ENCODE peak calls at places on chromosomes 11 and 22, in four cellular contexts. A is endodermal cell, E is IMR-90, S is BE2C. N is an unnamed sample. For H3K4me1, the result is how much of the 10 kb centered on the place peaks cover.

GRCh38 chr11:66070604-66071325 is 693 bp downstream of the PACS1 start:
- DNase-seq in A (peak), S (peak), E (peak), N (peak)

GRCh38 chr11:78210000-78210608 is 21.4 kb downstream of the USP35 start:
- DNase-seq in A (no peak), E (no peak), S (no peak), N (no peak)

GRCh38 chr11:748007-748359 is 719 bp downstream of the TALDO1 start:
- DNase-seq in S (no peak), E (no peak), A (peak), N (peak)

GRCh38 chr11:15969281-15969680 is 387.1 kb downstream of the SOX6 start:
- DNase-seq in A (peak), S (peak), E (peak), N (peak)

GRCh38 chr11:72301486-72301885 is 57.5 kb upstream of the PHOX2A start:
- DNase-seq in S (no peak), A (peak), E (no peak), N (no peak)

GRCh38 chr22:27387561-27387960 is 414.0 kb downstream of the MN1 start:
- DNase-seq in E (no peak), S (no peak), A (no peak), N (no peak)

GRCh38 chr11:117837791-117838190 is 13.2 kb upstream of the FXYD2 start:
- DNase-seq in A (no peak), E (no peak), S (no peak), N (no peak)

GRCh38 chr11:76661835-76662434 is 8.6 kb downstream of the LRRC32 start:
- DNase-seq in E (no peak), S (no peak), A (peak), N (no peak)

GRCh38 chr11:47590026-47590861 is 3.8 kb downstream of the FAM180B start:
- DNase-seq in E (no peak), S (no peak), A (peak), N (no peak)

GRCh38 chr22:39738746-39739145 is 154.8 kb downstream of the ENTHD1 start:
- DNase-seq in A (no peak), S (no peak), E (peak), N (no peak)
- H3K4me1 ChIP-seq in A (under half), S (under half), E (under half), N (under half)

DNA sequence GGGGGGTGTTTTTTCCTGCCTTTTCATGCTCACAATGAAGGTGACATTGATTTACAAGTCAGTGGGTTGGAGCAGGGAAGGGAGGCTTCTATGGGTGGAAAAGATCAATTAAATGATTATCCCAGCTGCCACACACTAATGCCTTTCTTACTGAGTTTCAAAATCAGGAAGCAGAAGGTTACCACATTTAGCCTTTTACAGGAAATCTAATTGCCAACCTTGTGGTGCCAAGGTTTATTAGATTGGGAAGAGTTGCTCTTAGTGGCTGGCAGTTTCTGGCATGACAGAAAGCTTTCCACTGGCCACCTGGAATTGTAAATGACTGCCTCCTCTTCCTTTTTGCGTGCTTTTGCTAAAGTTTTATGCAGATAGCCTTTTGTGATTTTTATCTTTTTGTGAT is 98.8 kb downstream of the NAV2 start:
- DNase-seq in A (no peak), E (no peak), S (no peak), N (no peak)
- H3K4me1 ChIP-seq in A (under half), E (under half), S (under half), N (under half)

DNA sequence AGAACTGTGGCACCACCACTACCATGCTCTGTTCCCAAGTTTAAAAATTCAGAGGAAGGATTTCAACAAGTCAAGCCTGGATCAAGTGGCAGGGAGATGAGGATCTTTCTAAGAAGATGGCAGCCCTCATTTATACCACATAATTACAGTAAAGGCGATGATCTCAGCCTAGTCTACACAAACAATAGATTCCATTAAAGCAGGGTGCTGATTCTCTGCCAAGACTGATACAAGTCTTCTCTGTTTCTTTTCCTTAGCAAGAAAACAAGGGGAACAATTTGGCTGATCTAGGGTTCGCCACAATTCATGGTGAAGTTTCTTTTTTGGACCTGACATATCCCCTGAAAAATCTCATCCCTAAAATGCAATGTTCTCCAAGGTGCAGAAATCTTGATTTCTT is 73.9 kb downstream of the PPFIBP2 start:
- DNase-seq in A (no peak), S (no peak), E (no peak), N (no peak)
- H3K4me1 ChIP-seq in A (under half), S (under half), E (under half), N (under half)

GRCh38 chr11:13009921-13010736 is 1.0 kb downstream of the RASSF10 start:
- DNase-seq in E (peak), S (peak), A (peak), N (peak)

GRCh38 chr11:13012037-13012693 is 3.0 kb downstream of the RASSF10 start:
- DNase-seq in A (peak), E (no peak), S (no peak), N (peak)

GRCh38 chr11:13010737-13011342 is 1.7 kb downstream of the RASSF10 start:
- DNase-seq in A (peak), S (no peak), E (no peak), N (peak)

GRCh38 chr11:13013054-13013488 is 4.0 kb downstream of the RASSF10 start:
- DNase-seq in E (no peak), S (no peak), A (no peak), N (no peak)

GRCh38 chr11:13011366-13012036 is 2.4 kb downstream of the RASSF10 start:
- DNase-seq in E (no peak), S (no peak), A (no peak), N (no peak)
- H3K4me1 ChIP-seq in E (under half), S (under half), A (under half), N (under half)

GRCh38 chr11:27875480-27876208 is 175.4 kb upstream of the BDNF start:
- DNase-seq in S (no peak), E (no peak), A (no peak), N (no peak)
- H3K4me1 ChIP-seq in S (under half), E (under half), A (under half), N (under half)

GRCh38 chr11:128499613-128500213 is 87.6 kb downstream of the ETS1 start:
- DNase-seq in S (no peak), A (no peak), E (no peak), N (peak)
- H3K4me1 ChIP-seq in S (under half), A (under half), E (under half), N (under half)

GRCh38 chr22:42994917-42995562 is 19.9 kb downstream of the PACSIN2 start:
- DNase-seq in E (peak), A (no peak), S (no peak), N (peak)
- H3K4me1 ChIP-seq in E (under half), A (under half), S (under half), N (under half)

DNA sequence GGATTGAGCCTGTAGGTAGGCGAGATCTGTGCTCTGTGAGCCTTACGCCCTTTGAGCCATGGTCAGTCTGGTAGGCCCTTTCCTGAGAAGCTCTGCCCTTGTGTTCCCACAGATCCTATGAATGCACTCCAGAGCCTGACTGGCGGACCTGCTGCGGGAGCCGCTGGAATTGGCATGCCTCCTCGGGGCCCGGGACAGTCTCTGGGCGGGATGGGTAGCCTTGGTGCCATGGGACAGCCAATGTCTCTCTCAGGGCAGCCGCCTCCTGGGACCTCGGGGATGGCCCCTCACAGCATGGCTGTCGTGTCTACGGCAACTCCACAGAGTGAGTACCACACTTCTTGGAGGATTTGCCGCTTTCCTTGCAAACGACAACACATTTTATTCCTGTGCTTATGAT is 47.4 kb downstream of the MED15 start:
- DNase-seq in E (no peak), S (no peak), A (no peak), N (no peak)
- H3K4me1 ChIP-seq in E (under half), S (under half), A (under half), N (half or more)

GRCh38 chr22:30219668-30220278 is 26.8 kb downstream of the LIF start:
- DNase-seq in E (no peak), S (no peak), A (no peak), N (no peak)

GRCh38 chr22:30222321-30222720 is 24.2 kb downstream of the LIF start:
- DNase-seq in E (no peak), A (no peak), S (no peak), N (no peak)

GRCh38 chr22:30219049-30219448 is 27.5 kb downstream of the LIF start:
- DNase-seq in S (no peak), A (no peak), E (no peak), N (no peak)

GRCh38 chr22:30221121-30221992 is 25.2 kb downstream of the LIF start:
- DNase-seq in S (no peak), A (no peak), E (no peak), N (no peak)

GRCh38 chr22:30220338-30221009 is 26.1 kb downstream of the LIF start:
- DNase-seq in A (no peak), S (no peak), E (no peak), N (no peak)
- H3K4me1 ChIP-seq in A (under half), S (under half), E (under half), N (under half)

DNA sequence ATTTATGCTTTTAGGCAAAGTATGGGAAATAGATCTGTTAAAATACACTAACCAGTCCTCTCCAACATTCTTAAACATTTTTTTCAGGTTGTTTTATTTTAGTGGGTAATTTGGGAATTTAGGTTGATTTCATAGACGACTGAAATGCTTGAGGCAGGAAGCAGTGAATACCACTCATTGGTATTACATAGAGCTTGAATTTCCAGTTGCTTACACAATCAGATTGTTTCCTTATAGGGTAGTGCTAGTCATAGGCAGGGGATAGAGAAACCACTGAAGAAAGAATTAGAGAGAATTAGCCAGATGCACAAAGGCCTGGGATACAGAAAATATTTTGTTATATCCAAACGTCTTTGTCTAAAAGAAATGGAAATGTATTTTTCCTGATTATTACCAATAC is 23.9 kb upstream of the LYVE1 start:
- DNase-seq in A (no peak), S (no peak), E (peak), N (no peak)
- H3K4me1 ChIP-seq in A (under half), S (under half), E (under half), N (under half)

N was measured in right cardiac atrium.